ENCODE peak calls at places on chromosomes 1 and 21, in four cellular contexts. H is neural progenitor cell, E is NCI-H1694, N is EL. F is an unnamed sample.

GRCh38 chr1:234968470-234968869 is 160.2 kb downstream of the TOMM20 start:
- DNase-seq in E (no peak), N (no peak), H (no peak), F (no peak)

GRCh38 chr1:116446686-116447085 is 73.6 kb downstream of the ATP1A1 start:
- DNase-seq in H (no peak), E (no peak), N (no peak), F (no peak)

GRCh38 chr1:6580119-6580587 is 359 bp downstream of the ZBTB48 start:
- DNase-seq in E (no peak), H (no peak), N (no peak), F (no peak)

GRCh38 chr1:116433283-116434257 is 60.5 kb downstream of the ATP1A1 start:
- DNase-seq in H (peak), N (peak), E (no peak), F (no peak)

GRCh38 chr1:161725888-161726630 is 4.7 kb downstream of the FCRLB start:
- DNase-seq in E (peak), N (peak), H (peak), F (peak)

GRCh38 chr1:160328171-160328570 is 14.9 kb downstream of the COPA start:
- DNase-seq in H (no peak), N (no peak), E (peak), F (no peak)

GRCh38 chr1:100606438-100606837 is 68.5 kb downstream of the GPR88 start:
- DNase-seq in E (peak), N (peak), H (peak), F (peak)

GRCh38 chr1:206776239-206776638 is 3.9 kb upstream of the IL10 start:
- DNase-seq in N (no peak), H (no peak), E (no peak), F (no peak)

GRCh38 chr1:100296140-100296539 is 30.1 kb downstream of the RTCA start:
- DNase-seq in H (no peak), E (no peak), N (no peak), F (no peak)

GRCh38 chr1:210236840-210237409 is 4.3 kb downstream of the SERTAD4 start:
- DNase-seq in H (peak), E (no peak), N (no peak), F (no peak)

GRCh38 chr1:89966666-89967065 is 28.2 kb upstream of the ZNF326 start:
- DNase-seq in N (no peak), E (no peak), H (no peak), F (no peak)

GRCh38 chr1:183517401-183517800 is 45.1 kb downstream of the SMG7 start:
- DNase-seq in E (no peak), H (no peak), N (no peak), F (no peak)

GRCh38 chr1:218390625-218391024 is 45.5 kb downstream of the TGFB2 start:
- DNase-seq in E (peak), N (peak), H (no peak), F (no peak)

GRCh38 chr21:27572681-27573080 is 605.8 kb upstream of the ADAMTS5 start:
- DNase-seq in H (no peak), E (no peak), N (peak), F (no peak)

GRCh38 chr1:212179394-212180076 is 105.7 kb upstream of the PPP2R5A start:
- DNase-seq in H (no peak), N (peak), E (no peak), F (no peak)

GRCh38 chr1:145957443-145958319 is at the start of gene LIX1L:
- DNase-seq in E (peak), H (peak), N (peak), F (peak)

GRCh38 chr1:224766266-224766665 is 150.1 kb downstream of the CNIH3 start:
- DNase-seq in H (no peak), N (no peak), E (no peak), F (no peak)

GRCh38 chr1:28895896-28896608 is 18.3 kb upstream of the EPB41 start:
- DNase-seq in H (no peak), N (no peak), E (no peak), F (no peak)

GRCh38 chr1:16090076-16090826 is 16.8 kb upstream of the FAM131C start:
- DNase-seq in H (no peak), N (no peak), E (no peak), F (no peak)

F was measured in WTC11.